ENCODE peak calls at places on chromosomes 3 and 15, in five cellular contexts. W, J, Z, S and D are unnamed samples.

GRCh38 chr3:29644261-29644660 is 363.4 kb downstream of the RBMS3 start:
- DNase-seq in W (no peak), J (no peak), Z (no peak), S (no peak), D (no peak)

GRCh38 chr3:181694805-181695660 is 16.7 kb upstream of the SOX2 start:
- DNase-seq in W (no peak), J (peak), Z (peak), S (no peak), D (no peak)

GRCh38 chr3:71680588-71680987 is 44.6 kb downstream of the EIF4E3 start:
- DNase-seq in W (no peak), J (no peak), Z (peak), S (no peak), D (no peak)

GRCh38 chr3:146160964-146161724 is at the start of gene PLOD2:
- DNase-seq in W (peak), J (peak), Z (peak), S (peak), D (peak)

GRCh38 chr3:15750879-15751278 is 46.9 kb downstream of the ANKRD28 start:
- DNase-seq in W (no peak), J (no peak), Z (no peak), S (no peak), D (no peak)

GRCh38 chr3:41684802-41685740 is 276.8 kb downstream of the ULK4 start:
- DNase-seq in W (no peak), J (peak), Z (no peak), S (no peak), D (no peak)

GRCh38 chr3:134294302-134294925 is 43.8 kb upstream of the RYK start:
- DNase-seq in W (peak), J (no peak), Z (no peak), S (peak), D (peak)

GRCh38 chr3:21330293-21330692 is 420.7 kb downstream of the ZNF385D start:
- DNase-seq in W (peak), J (no peak), Z (peak), S (peak), D (no peak)

GRCh38 chr15:100713163-100713867 is 110.9 kb downstream of the ASB7 start:
- DNase-seq in W (no peak), J (no peak), Z (peak), S (no peak), D (no peak)

GRCh38 chr3:117193390-117193789 is 483.8 kb downstream of the TUSC7 start:
- DNase-seq in W (no peak), J (no peak), Z (no peak), S (no peak), D (no peak)

GRCh38 chr3:188178293-188178950 is 24.5 kb downstream of the LPP start:
- DNase-seq in W (no peak), J (no peak), Z (no peak), S (no peak), D (no peak)

GRCh38 chr15:38670142-38671002 is 105.8 kb upstream of the RASGRP1 start:
- DNase-seq in W (peak), J (no peak), Z (no peak), S (no peak), D (peak)

GRCh38 chr15:84400017-84400740 is 164.6 kb downstream of the GOLGA6L4 start:
- DNase-seq in W (no peak), J (no peak), Z (no peak), S (no peak), D (no peak)

GRCh38 chr15:84398763-84399701 is 163.5 kb downstream of the GOLGA6L4 start:
- DNase-seq in W (no peak), J (no peak), Z (no peak), S (no peak), D (no peak)

GRCh38 chr15:84402856-84403608 is 167.5 kb downstream of the GOLGA6L4 start:
- DNase-seq in W (no peak), J (no peak), Z (no peak), S (no peak), D (no peak)

DNA sequence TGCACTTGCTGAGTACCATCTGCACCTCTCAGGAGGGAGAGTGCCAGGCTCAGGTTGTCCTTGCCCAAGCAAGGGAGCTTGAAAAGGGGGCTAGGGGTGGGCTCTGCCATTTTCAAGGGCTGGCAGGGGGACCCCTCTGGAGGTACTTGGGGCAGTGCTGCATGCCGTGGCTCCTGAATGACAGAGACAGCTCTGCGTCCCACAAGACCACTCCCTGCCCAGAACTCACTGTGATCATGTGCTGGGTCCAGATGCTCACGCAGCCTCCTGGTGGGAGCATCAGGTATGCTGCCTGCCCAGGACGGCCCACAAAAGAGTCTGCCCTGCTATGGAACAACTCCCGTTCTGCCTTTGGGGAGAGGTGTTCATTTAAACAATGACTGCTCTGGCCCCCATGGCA is 165.2 kb downstream of the GOLGA6L4 start:
- DNase-seq in W (no peak), J (no peak), Z (no peak), S (no peak), D (no peak)
- TF ChIP-seq CTCF in W (no peak), J (no peak), Z (no peak), S (no peak), D (no peak)

GRCh38 chr3:114293846-114294245 is at the start of gene TIGIT:
- DNase-seq in W (no peak), J (no peak), Z (no peak), S (no peak), D (no peak)

GRCh38 chr3:114299925-114300624 is 6.2 kb downstream of the TIGIT start:
- DNase-seq in W (peak), J (no peak), Z (no peak), S (no peak), D (no peak)

GRCh38 chr3:114294940-114295480 is 1.2 kb downstream of the TIGIT start:
- DNase-seq in W (no peak), J (no peak), Z (no peak), S (no peak), D (peak)

DNA sequence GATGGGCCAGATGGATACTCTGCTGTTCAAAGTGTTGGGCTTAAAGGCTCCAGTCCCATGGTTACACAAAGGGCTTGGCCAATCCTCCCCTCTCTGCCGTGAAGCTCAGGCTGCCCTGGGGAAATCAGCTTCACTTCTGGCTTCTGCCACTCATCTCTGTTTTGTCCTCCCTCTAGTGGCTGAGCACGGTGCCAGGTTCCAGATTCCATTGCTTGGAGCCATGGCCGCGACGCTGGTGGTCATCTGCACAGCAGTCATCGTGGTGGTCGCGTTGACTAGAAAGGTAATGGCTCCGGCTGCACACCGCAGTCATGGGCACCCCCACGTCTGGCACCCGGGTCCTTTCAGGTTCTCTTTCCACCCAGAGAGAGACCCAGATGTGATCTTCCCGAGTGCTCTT is 5.6 kb downstream of the TIGIT start:
- DNase-seq in W (peak), J (peak), Z (peak), S (peak), D (peak)
- TF ChIP-seq CTCF in W (peak), J (no peak), Z (peak), S (no peak), D (no peak)

GRCh38 chr3:122415762-122416654 is at the start of gene WDR5B:
- DNase-seq in W (peak), J (peak), Z (peak), S (peak), D (peak)
- TF ChIP-seq CTCF in W (no peak), J (no peak), Z (peak), S (no peak), D (no peak)

GRCh38 chr15:43268111-43269105 is 1.7 kb upstream of the TGM5 start:
- DNase-seq in W (peak), J (peak), Z (peak), S (peak), D (peak)
- TF ChIP-seq CTCF in W (peak), J (no peak), Z (peak), S (peak), D (peak)

DNA sequence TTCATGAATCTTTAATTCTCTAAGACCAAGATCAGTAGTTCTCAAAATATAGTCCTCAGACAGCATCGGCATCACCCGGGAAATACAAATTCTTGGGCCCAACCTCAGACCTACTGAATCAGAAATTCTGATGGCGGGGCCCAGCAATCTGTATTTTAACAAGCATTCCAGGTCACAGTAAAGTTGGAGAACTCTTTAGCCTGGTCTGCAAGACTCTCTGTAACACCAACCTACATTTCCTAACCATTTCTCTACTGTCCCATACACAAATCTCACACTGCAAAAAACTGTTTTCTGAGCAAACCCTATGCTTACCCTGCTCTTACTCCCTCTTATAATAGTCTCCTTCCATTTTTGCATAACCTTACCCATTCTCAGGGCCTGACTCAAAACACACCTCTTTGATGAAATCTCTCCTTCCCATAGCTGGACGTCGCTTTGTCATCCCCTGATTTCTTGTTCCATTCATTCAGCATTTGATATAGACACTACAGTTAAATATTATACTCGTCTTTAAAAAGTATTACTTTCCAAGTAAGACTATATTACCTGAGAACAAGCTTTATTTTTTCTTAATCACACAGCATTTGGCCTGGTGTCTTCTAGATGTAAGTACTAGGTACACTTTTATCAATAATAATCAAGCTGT is 83.3 kb upstream of the MYO5C start:
- DNase-seq in W (peak), J (no peak), Z (no peak), S (peak), D (peak)
- TF ChIP-seq CTCF in W (no peak), J (no peak), Z (no peak), S (no peak), D (no peak)

DNA sequence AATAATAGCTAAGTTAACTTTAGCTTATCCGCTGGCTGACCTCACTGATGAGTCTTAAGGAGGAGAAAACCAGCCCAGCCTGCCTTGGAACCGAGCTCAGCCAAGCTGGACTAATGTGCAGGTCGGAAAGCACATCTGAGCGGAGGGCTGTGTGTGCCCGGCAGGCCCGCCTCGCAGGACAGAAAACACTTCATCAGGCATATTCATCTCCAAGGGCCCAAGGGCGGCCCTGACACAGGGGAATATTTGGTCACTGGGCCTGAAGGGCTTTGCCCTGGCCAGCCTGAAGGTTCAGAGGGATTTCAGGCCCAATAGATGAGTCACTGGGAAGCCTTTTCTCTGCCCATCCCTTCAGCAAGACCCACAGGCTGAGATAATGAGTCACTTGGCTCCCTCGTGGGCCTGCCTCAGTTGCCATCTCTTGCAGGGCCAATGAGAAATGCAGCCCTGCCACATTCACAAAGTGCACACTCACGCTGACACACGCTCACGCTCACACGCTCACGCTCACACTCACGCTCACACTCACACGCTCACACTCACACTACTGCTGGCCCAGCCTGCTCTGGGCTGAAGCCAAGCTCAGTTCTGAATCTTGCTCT is 75.0 kb downstream of the SLC12A8 start:
- DNase-seq in W (no peak), J (no peak), Z (peak), S (no peak), D (no peak)
- TF ChIP-seq CTCF in W (no peak), J (no peak), Z (no peak), S (no peak), D (no peak)